ENCODE peak calls at places on chromosomes 11 and 22, in four cellular contexts. F is SK-N-SH, K is IMR-90, Z is K562. D is an unnamed sample.

GRCh38 chr11:1317432-1317831 is 8.0 kb upstream of the TOLLIP start:
- DNase-seq in K (no peak), F (no peak), Z (no peak), D (no peak)

GRCh38 chr11:119794756-119795155 is 65.8 kb upstream of the NECTIN1 start:
- DNase-seq in F (no peak), Z (no peak), K (no peak), D (no peak)

GRCh38 chr11:83073248-83073647 is 1.6 kb upstream of the RAB30 start:
- DNase-seq in K (no peak), F (no peak), Z (no peak), D (no peak)

GRCh38 chr11:120814531-120815259 is 209.2 kb upstream of the TBCEL start:
- DNase-seq in K (no peak), Z (no peak), F (no peak), D (no peak)

GRCh38 chr22:22371031-22371541 is 126.5 kb downstream of the VPREB1 start:
- DNase-seq in K (no peak), Z (peak; percentile 61), F (no peak), D (no peak)

GRCh38 chr11:92854952-92855351 is 114.5 kb upstream of the MTNR1B start:
- DNase-seq in Z (no peak), K (no peak), F (no peak), D (no peak)

GRCh38 chr11:80733776-80734175 is 1292.9 kb upstream of the TENM4 start:
- DNase-seq in K (no peak), Z (no peak), F (no peak), D (no peak)

GRCh38 chr11:106917973-106918372 is 100.3 kb downstream of the GUCY1A2 start:
- DNase-seq in Z (peak; percentile 44), F (peak; percentile 23), K (peak; percentile 0), D (no peak)

DNA sequence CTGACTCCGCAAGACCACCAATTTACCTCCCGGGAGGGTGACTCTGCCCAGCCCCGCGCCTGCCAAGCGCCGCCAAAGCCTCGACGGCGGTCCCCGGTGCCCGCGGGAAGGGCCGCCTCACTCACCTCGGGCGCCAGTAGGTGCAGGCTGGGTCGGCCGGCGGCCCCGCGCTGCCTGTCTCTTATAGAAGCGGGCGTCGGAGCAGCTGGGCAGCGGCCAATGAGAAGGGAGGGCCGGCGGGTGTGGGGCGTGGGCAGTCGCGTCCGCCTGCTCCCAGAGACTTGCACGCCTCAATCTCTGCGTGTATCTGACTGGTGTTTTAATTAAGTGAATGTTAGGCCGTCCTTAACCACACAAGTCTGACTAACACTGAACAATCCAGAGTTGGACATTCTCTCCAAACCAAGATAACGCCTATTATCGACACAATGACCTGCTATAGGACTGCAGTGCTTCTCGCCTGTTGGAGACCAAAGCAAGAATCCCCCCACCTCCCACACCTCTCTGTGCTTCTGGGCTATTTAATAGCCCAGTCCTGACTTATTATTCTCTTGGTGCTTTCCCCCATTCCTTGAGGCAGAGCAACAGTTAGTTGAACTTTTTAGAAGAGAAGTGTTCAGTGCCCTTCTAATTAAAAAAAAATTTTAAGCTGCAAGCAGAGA is at the start of gene TPH1:
- DNase-seq in Z (peak; percentile 12), F (peak; percentile 84), K (peak; percentile 36), D (no peak)
- TF ChIP-seq RFX5 in Z (no peak), F (no peak), K (no peak), D (no peak)

DNA sequence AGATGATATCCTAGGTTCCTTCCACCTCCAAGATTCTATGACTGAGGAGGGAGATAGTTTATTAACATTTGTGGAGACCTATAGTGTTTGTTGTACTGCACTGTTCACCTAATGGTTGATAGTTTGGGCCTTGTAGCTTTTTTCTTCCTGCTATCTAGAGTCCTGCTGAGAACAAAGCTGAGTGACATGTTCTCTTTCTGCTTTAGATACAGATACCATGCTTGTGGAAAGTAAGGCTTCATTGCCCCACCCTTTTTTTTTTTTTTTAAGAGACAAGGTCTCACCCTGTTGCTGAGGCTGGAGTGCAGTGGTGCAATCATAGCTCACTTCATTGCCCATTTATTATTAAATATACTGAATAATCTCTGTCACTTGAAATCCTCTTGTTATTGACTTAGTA is 12.3 kb downstream of the DLAT start:
- DNase-seq in Z (no peak), K (no peak), F (no peak), D (no peak)
- H3K36me3 ChIP-seq in Z (peaks cover 84% of the 10 kb centered on the region), K (peaks cover 22% of the 10 kb centered on the region), F (peaks cover 44% of the 10 kb centered on the region), D (peaks cover 16% of the 10 kb centered on the region)

DNA sequence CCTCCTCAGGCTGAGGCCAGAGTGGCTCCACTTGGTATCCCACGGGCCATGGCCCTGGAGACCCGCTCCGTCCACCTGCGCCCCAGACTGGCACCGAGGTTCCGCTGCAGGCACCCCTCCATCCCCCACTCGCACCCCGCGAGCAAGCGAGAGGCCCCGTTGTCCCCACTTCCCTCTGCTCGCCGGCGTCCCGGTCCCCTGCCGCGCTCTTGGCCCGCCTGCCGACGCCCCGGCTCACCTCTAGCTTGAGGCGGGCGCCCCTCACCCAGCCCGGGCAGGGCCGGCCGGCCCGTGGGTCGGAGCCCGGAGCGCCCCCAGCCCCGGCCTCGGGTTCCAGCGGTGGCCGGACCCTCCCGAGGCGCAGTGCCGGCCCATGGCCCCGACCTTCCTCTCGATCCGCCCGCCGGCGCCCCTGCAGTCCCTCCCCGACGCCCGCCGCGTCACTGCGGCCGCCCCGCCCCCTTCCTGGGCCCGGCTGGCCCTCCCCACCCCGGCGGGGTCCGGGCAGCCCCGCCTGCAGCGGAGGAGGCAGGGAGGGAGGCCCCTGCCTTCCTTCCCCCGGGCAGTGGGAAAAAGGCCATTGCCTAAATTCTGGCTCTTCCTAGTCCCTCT is at the start of gene PITPNM1:
- DNase-seq in K (peak; percentile 24), F (peak; percentile 86), Z (peak; percentile 84), D (no peak)
- TF ChIP-seq RCOR1 in K (no peak), F (no peak), Z (no peak), D (no peak)

GRCh38 chr22:36856121-36856791 is 4.5 kb upstream of the NCF4 start:
- DNase-seq in F (peak; percentile 89), K (peak; percentile 79), Z (peak; percentile 77), D (no peak)

GRCh38 chr22:36852056-36852973 is 8.5 kb upstream of the NCF4 start:
- DNase-seq in K (no peak), Z (peak; percentile 16), F (no peak), D (no peak)

GRCh38 chr22:36855478-36855877 is 5.3 kb upstream of the NCF4 start:
- DNase-seq in F (no peak), Z (no peak), K (no peak), D (no peak)

GRCh38 chr22:36850682-36851081 is 10.1 kb upstream of the NCF4 start:
- DNase-seq in K (no peak), F (no peak), Z (no peak), D (no peak)

DNA sequence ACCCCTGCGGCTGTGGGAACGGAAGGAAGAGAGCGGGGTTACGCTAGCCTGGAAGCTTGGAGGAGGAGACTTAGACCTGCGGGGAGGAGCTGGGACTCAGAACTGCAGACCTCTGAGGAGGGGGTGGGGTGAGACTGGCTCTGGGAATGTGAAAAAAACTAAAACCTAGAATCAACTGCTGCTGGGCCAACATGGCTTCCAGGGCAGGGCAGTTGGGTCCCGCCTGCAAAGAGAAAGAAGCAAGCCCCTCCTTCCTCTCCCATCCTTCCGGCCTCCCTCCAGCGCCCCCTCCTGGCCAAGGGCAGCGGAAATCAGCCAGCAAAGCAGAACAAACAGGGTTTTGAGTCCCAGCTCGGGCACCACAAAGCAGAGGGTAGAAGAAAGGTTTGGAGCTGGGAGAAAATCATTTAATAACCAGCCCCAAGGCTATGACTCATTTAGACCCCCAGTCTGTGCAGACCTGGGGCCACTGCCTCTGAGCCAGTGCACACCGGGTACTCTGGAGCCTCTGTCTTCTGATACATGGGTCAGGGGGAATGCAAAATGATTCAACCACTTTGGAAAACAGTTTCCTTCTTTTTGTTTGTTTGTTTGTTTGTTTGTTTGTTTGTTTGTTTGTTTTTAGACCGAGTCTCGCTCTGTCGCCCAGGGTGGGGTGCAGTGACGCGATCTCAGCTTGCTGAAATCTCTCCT is 7.3 kb upstream of the NCF4 start:
- DNase-seq in K (peak; percentile 25), F (peak; percentile 70), Z (peak; percentile 76), D (no peak)
- TF ChIP-seq RFX5 in K (no peak), F (no peak), Z (no peak), D (no peak)

GRCh38 chr22:20105456-20106204 is 10.3 kb upstream of the RANBP1 start:
- DNase-seq in Z (no peak), K (no peak), F (no peak), D (no peak)
- H3K36me3 ChIP-seq in Z (peaks cover 96% of the 10 kb centered on the region), K (peaks cover 76% of the 10 kb centered on the region), F (peaks cover 31% of the 10 kb centered on the region), D (peaks cover 16% of the 10 kb centered on the region)

D was measured in GM12878.